ENCODE peak calls at places on chromosomes 13 and 19, in seven cellular contexts. N is AG09309, O is HFF-Myc, S is fibroblast of pulmonary artery, F is brain microvascular endothelial cell, E is heart right ventricle, K is testis. D is an unnamed sample.

GRCh38 chr13:34696741-34697140 is 245.3 kb upstream of the NBEA start:
- DNase-seq in N (no peak), S (no peak), E (no peak), F (no peak), O (no peak), K (no peak), D (no peak)

GRCh38 chr13:23357349-23357748 is 76.2 kb downstream of the SACS start:
- DNase-seq in F (peak), E (no peak), O (no peak), K (no peak), S (no peak), N (no peak), D (no peak)

GRCh38 chr19:2488942-2489731 is 13.2 kb downstream of the GADD45B start:
- DNase-seq in N (no peak), K (peak), F (no peak), O (no peak), S (peak), E (peak), D (peak)

GRCh38 chr13:52195052-52195837 is 35.8 kb upstream of the NEK3 start:
- DNase-seq in F (peak), K (peak), S (peak), E (peak), N (no peak), O (peak), D (peak)

GRCh38 chr13:75812751-75813181 is 176.6 kb downstream of the LMO7 start:
- DNase-seq in K (peak), E (no peak), N (no peak), S (peak), O (no peak), F (peak), D (no peak)

GRCh38 chr13:25468330-25469178 is 96.8 kb downstream of the ATP8A2 start:
- DNase-seq in K (peak), N (no peak), F (no peak), O (no peak), S (no peak), E (no peak), D (no peak)

GRCh38 chr13:112992931-112993700 is 24.1 kb downstream of the MCF2L start:
- DNase-seq in S (no peak), N (no peak), O (no peak), F (no peak), K (no peak), E (no peak), D (no peak)

GRCh38 chr19:50889638-50890037 is 16.4 kb downstream of the KLK2 start:
- DNase-seq in K (no peak), F (no peak), S (no peak), N (no peak), O (no peak), E (no peak), D (no peak)

DNA sequence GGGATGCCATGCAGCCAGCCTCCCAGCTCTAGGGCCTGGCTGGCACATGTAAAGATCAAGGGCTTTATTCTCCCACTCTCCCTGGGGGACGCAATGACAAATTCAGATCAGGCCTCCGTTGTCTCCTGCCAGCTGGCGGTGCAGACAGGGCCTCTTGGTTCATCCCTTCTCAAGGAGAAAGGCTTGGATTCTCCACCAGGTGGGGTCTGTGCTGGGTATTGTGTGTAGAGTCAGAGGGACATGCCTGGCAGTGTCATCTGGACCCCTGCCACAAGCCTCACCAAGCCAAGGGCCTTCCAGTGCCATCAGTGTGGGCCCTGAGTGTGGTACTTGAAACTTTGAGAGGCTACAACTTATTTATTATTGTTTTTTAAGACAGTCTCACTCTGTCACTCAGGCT is 8.4 kb upstream of the PTPRS start:
- DNase-seq in N (no peak), O (no peak), E (no peak), F (no peak), K (no peak), S (no peak), D (no peak)
- TF ChIP-seq CTCF in N (no peak), O (no peak), E (no peak), F (peak), K (no peak), S (no peak), D (no peak)

DNA sequence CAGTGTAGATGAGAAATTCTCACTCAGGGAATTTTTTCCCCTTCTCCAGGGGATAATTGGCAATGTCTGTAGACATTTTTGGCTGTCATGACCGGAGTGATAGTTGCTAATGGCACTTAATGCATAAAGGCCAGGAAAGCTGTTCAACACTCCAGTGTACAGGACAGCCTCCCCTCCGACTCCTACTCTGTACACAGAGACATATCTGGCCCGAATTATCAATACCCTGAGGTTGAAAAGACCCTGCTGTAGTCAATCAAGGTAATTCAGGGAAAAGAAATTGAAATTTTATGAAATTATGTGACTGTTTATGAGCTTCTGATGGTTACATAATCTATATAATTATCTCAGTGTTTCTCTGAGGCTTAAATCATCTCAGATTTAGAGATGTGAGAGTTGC is 720.7 kb downstream of the OLFM4 start:
- DNase-seq in O (no peak), N (no peak), K (no peak), E (no peak), S (no peak), F (no peak), D (no peak)
- TF ChIP-seq CTCF in O (no peak), N (no peak), K (no peak), E (no peak), S (no peak), F (no peak), D (no peak)

GRCh38 chr19:17724655-17725054 is 5.4 kb downstream of the MAP1S start:
- DNase-seq in O (no peak), E (no peak), F (no peak), N (no peak), S (no peak), K (no peak), D (no peak)

GRCh38 chr19:17726914-17727773 is 7.9 kb downstream of the MAP1S start:
- DNase-seq in S (no peak), F (no peak), E (no peak), O (no peak), N (no peak), K (no peak), D (no peak)

GRCh38 chr19:17727843-17728242 is 8.6 kb downstream of the MAP1S start:
- DNase-seq in N (no peak), F (no peak), O (no peak), K (no peak), S (no peak), E (no peak), D (no peak)

GRCh38 chr19:17726136-17726741 is 7.0 kb downstream of the MAP1S start:
- DNase-seq in N (no peak), S (no peak), K (no peak), F (no peak), E (no peak), O (no peak), D (no peak)

GRCh38 chr19:17725422-17726078 is 6.3 kb downstream of the MAP1S start:
- DNase-seq in E (no peak), S (no peak), F (no peak), N (no peak), O (no peak), K (no peak), D (no peak)
- TF ChIP-seq CTCF in E (no peak), S (peak), F (peak), N (peak), O (peak), K (no peak), D (no peak)

GRCh38 chr19:55702131-55702627 is 27.2 kb downstream of the EPN1 start:
- DNase-seq in K (peak), N (no peak), F (no peak), O (no peak), E (no peak), S (peak), D (no peak)

GRCh38 chr19:55705972-55706371 is 30.9 kb downstream of the EPN1 start:
- DNase-seq in K (no peak), F (no peak), N (no peak), E (no peak), O (no peak), S (no peak), D (no peak)

GRCh38 chr19:55704494-55705245 is 29.6 kb downstream of the EPN1 start:
- DNase-seq in S (no peak), O (no peak), N (no peak), E (no peak), K (no peak), F (no peak), D (no peak)

GRCh38 chr19:55700813-55701212 is 25.8 kb downstream of the EPN1 start:
- DNase-seq in K (peak), O (no peak), E (no peak), N (no peak), F (no peak), S (no peak), D (no peak)

GRCh38 chr19:55703790-55704215 is 28.8 kb downstream of the EPN1 start:
- DNase-seq in E (no peak), N (no peak), F (no peak), O (no peak), K (peak), S (peak), D (no peak)
- TF ChIP-seq CTCF in E (peak), N (peak), F (peak), O (peak), K (peak), S (peak), D (peak)

GRCh38 chr13:82657471-82657870 is 1224.8 kb downstream of the SLITRK1 start:
- DNase-seq in E (no peak), S (no peak), F (no peak), N (no peak), K (no peak), O (no peak), D (no peak)

GRCh38 chr13:82654851-82655517 is 1227.3 kb downstream of the SLITRK1 start:
- DNase-seq in O (no peak), S (peak), K (no peak), E (peak), F (peak), N (peak), D (no peak)

GRCh38 chr13:82661126-82661525 is 1221.1 kb downstream of the SLITRK1 start:
- DNase-seq in S (no peak), E (no peak), N (no peak), O (no peak), K (no peak), F (no peak), D (no peak)

GRCh38 chr13:82654143-82654542 is 1228.1 kb downstream of the SLITRK1 start:
- DNase-seq in F (no peak), E (no peak), O (no peak), N (no peak), S (no peak), K (no peak), D (no peak)

GRCh38 chr13:82655518-82655855 is 1226.8 kb downstream of the SLITRK1 start:
- DNase-seq in N (no peak), K (no peak), O (no peak), S (no peak), F (peak), E (no peak), D (no peak)
- TF ChIP-seq CTCF in N (no peak), K (no peak), O (no peak), S (no peak), F (peak), E (no peak), D (no peak)

GRCh38 chr13:36847541-36848045 is 28.6 kb downstream of the RFXAP start:
- DNase-seq in S (no peak), O (no peak), E (no peak), F (no peak), N (no peak), K (no peak), D (no peak)

GRCh38 chr13:36850790-36851438 is 31.9 kb downstream of the RFXAP start:
- DNase-seq in O (no peak), N (no peak), E (no peak), K (no peak), F (no peak), S (peak), D (no peak)

GRCh38 chr13:36848228-36848982 is 29.4 kb downstream of the RFXAP start:
- DNase-seq in E (no peak), N (no peak), O (no peak), S (peak), K (no peak), F (peak), D (no peak)
- TF ChIP-seq CTCF in E (peak), N (peak), O (peak), S (peak), K (no peak), F (peak), D (no peak)

DNA sequence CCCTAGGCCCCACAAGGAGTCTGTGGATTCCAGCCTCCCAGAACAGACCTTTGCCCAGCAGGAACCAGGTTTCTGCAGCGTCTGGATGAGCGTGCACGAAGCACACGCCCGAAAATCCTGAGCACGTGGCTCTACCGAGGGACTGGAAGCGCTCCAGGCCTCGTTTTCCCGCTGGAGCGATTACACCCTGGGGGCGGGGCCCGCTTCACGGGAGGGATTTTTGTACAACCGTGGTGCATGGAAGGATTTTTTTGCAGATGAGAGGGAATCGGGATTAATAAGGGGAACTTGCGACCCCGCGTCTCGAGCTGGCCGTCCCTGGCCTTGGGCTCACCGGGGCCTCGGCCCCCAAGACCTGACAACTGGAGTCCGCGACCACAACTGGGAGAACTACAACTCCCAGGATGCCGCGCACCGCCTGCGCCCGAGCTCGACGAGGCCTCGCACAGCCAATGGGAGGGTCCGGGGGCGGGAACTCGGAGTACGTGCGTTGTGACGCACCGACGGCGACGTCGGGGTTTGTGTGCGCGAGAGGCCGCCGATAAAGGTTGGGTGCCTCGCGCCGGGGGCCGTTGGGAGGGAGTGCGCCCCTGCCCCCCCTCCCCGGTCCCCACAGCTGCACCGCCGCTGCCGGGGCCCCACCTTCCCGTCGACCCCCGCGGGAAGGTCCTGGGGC is at the start of gene ZNF628:
- DNase-seq in S (peak), K (peak), N (peak), F (peak), E (peak), O (peak), D (peak)
- TF ChIP-seq CTCF in S (no peak), K (no peak), N (no peak), F (no peak), E (no peak), O (no peak), D (no peak)

DNA sequence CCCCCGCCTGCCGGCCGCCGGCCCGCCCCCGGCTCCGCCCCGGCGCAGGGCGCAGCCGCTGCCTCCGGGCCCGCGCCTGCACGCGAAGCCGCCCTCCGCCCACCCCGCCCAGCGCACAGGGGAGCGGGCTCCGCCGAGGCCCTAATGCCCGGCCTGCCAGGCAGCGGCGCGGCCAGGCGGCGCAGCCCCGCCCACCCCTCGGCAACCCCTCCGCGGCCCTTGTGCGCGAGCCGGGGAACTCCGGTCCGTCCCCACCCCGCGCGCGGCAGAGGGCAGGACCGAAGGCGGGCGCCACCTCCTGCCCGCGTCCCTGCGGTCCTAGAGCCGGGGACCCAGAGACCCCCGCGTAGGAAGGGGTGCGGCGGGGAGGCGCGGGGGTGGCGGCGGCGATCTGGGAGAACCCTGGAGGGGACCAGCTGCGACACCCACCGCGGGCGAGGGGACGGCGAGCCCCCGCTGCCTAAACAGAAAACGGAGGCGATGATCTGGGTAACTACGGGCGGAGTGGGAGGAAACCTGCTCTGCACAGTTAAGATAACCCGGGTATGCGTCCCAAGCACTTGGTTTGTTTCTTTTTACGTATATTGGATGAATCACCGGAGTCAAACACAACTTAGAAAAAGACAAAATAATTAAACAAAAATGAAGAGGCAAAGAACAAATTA is 351 bp upstream of the USP12 start:
- DNase-seq in S (peak), N (peak), F (peak), O (no peak), K (peak), E (peak), D (peak)
- TF ChIP-seq CTCF in S (no peak), N (no peak), F (no peak), O (no peak), K (no peak), E (peak), D (no peak)

GRCh38 chr19:1261863-1262686 is 7.1 kb upstream of the CIRBP start:
- DNase-seq in E (peak), S (no peak), F (no peak), N (no peak), O (no peak), K (no peak), D (peak)

GRCh38 chr19:1259873-1260748 is 9.0 kb upstream of the CIRBP start:
- DNase-seq in E (no peak), F (no peak), O (no peak), K (no peak), S (no peak), N (no peak), D (peak)

GRCh38 chr19:1262687-1263123 is 6.4 kb upstream of the CIRBP start:
- DNase-seq in E (peak), F (no peak), N (no peak), S (no peak), K (no peak), O (no peak), D (no peak)

GRCh38 chr19:1260749-1261511 is 8.2 kb upstream of the CIRBP start:
- DNase-seq in N (peak), F (peak), K (peak), E (peak), O (peak), S (peak), D (peak)

GRCh38 chr19:1261512-1261862 is 7.6 kb upstream of the CIRBP start:
- DNase-seq in K (no peak), O (no peak), F (no peak), N (no peak), E (peak), S (no peak), D (peak)
- TF ChIP-seq CTCF in K (no peak), O (no peak), F (peak), N (peak), E (no peak), S (peak), D (no peak)